ENCODE peak calls at places on chromosomes 11 and 22, in four cellular contexts. One of them, this sample, is unnamed.

GRCh38 chr11:134498326-134499139 is 86.5 kb upstream of the B3GAT1 start:
- DNase-seq in heart right ventricle: no peak
- DNase-seq in NCI-H146: no peak
- DNase-seq in activated CD8-positive, alpha-beta memory T cell treated with anti-CD3 and anti-CD28 coated beads for 1 hour: no peak
- DNase-seq in this sample: no peak

GRCh38 chr11:35398881-35399280 is 20.5 kb downstream of the SLC1A2 start:
- DNase-seq in heart right ventricle: no peak
- DNase-seq in NCI-H146: no peak
- DNase-seq in activated CD8-positive, alpha-beta memory T cell treated with anti-CD3 and anti-CD28 coated beads for 1 hour: no peak
- DNase-seq in this sample: no peak

GRCh38 chr22:47309476-47309875 is 547.0 kb downstream of the TBC1D22A start:
- DNase-seq in heart right ventricle: no peak
- DNase-seq in NCI-H146: no peak
- DNase-seq in activated CD8-positive, alpha-beta memory T cell treated with anti-CD3 and anti-CD28 coated beads for 1 hour: no peak
- DNase-seq in this sample: no peak

GRCh38 chr11:93567406-93567819 is 24.2 kb upstream of the SMCO4 start:
- DNase-seq in heart right ventricle: peak; percentile 83
- DNase-seq in NCI-H146: no peak
- DNase-seq in activated CD8-positive, alpha-beta memory T cell treated with anti-CD3 and anti-CD28 coated beads for 1 hour: no peak
- DNase-seq in this sample: no peak

GRCh38 chr11:33321483-33321882 is 64.3 kb downstream of the HIPK3 start:
- DNase-seq in heart right ventricle: no peak
- DNase-seq in NCI-H146: no peak
- DNase-seq in activated CD8-positive, alpha-beta memory T cell treated with anti-CD3 and anti-CD28 coated beads for 1 hour: no peak
- DNase-seq in this sample: no peak

GRCh38 chr11:73478737-73479347 is 102.6 kb downstream of the RELT start:
- DNase-seq in heart right ventricle: no peak
- DNase-seq in NCI-H146: peak; percentile 27
- DNase-seq in activated CD8-positive, alpha-beta memory T cell treated with anti-CD3 and anti-CD28 coated beads for 1 hour: no peak
- DNase-seq in this sample: no peak

GRCh38 chr22:44505796-44506354 is 7.8 kb upstream of the RTL6 start:
- DNase-seq in heart right ventricle: no peak
- DNase-seq in NCI-H146: no peak
- DNase-seq in activated CD8-positive, alpha-beta memory T cell treated with anti-CD3 and anti-CD28 coated beads for 1 hour: no peak
- DNase-seq in this sample: no peak

GRCh38 chr11:44634401-44635281 is 69.2 kb downstream of the CD82 start:
- DNase-seq in heart right ventricle: peak; percentile 83
- DNase-seq in NCI-H146: peak; percentile 78
- DNase-seq in activated CD8-positive, alpha-beta memory T cell treated with anti-CD3 and anti-CD28 coated beads for 1 hour: no peak
- DNase-seq in this sample: no peak

GRCh38 chr22:23833017-23833795 is 5.6 kb downstream of the DERL3 start:
- DNase-seq in heart right ventricle: no peak
- DNase-seq in NCI-H146: no peak
- DNase-seq in activated CD8-positive, alpha-beta memory T cell treated with anti-CD3 and anti-CD28 coated beads for 1 hour: no peak
- DNase-seq in this sample: no peak

GRCh38 chr11:76176463-76176862 is 29.8 kb downstream of the WNT11 start:
- DNase-seq in heart right ventricle: no peak
- DNase-seq in NCI-H146: no peak
- DNase-seq in activated CD8-positive, alpha-beta memory T cell treated with anti-CD3 and anti-CD28 coated beads for 1 hour: no peak
- DNase-seq in this sample: no peak

GRCh38 chr11:117942255-117942654 is 13.1 kb upstream of the TMPRSS13 start:
- DNase-seq in heart right ventricle: no peak
- DNase-seq in NCI-H146: no peak
- DNase-seq in activated CD8-positive, alpha-beta memory T cell treated with anti-CD3 and anti-CD28 coated beads for 1 hour: no peak
- DNase-seq in this sample: no peak

GRCh38 chr11:134541355-134541754 is 129.3 kb upstream of the B3GAT1 start:
- DNase-seq in heart right ventricle: no peak
- DNase-seq in NCI-H146: no peak
- DNase-seq in activated CD8-positive, alpha-beta memory T cell treated with anti-CD3 and anti-CD28 coated beads for 1 hour: no peak
- DNase-seq in this sample: no peak

GRCh38 chr22:39985383-39986045 is 9.2 kb upstream of the FAM83F start:
- DNase-seq in heart right ventricle: no peak
- DNase-seq in NCI-H146: no peak
- DNase-seq in activated CD8-positive, alpha-beta memory T cell treated with anti-CD3 and anti-CD28 coated beads for 1 hour: no peak
- DNase-seq in this sample: no peak

GRCh38 chr11:72975778-72976520 is 161.7 kb downstream of the ATG16L2 start:
- DNase-seq in heart right ventricle: no peak
- DNase-seq in NCI-H146: no peak
- DNase-seq in activated CD8-positive, alpha-beta memory T cell treated with anti-CD3 and anti-CD28 coated beads for 1 hour: no peak
- DNase-seq in this sample: peak; percentile 80

GRCh38 chr11:17828311-17828751 is 93.8 kb downstream of the KCNC1 start:
- DNase-seq in heart right ventricle: peak; percentile 44
- DNase-seq in NCI-H146: no peak
- DNase-seq in activated CD8-positive, alpha-beta memory T cell treated with anti-CD3 and anti-CD28 coated beads for 1 hour: no peak
- DNase-seq in this sample: no peak

GRCh38 chr11:7611411-7611810 is 61.9 kb downstream of the CYB5R2 start:
- DNase-seq in heart right ventricle: no peak
- DNase-seq in NCI-H146: no peak
- DNase-seq in activated CD8-positive, alpha-beta memory T cell treated with anti-CD3 and anti-CD28 coated beads for 1 hour: no peak
- DNase-seq in this sample: no peak

GRCh38 chr11:70733327-70734325 is 335.3 kb downstream of the CTTN start:
- DNase-seq in heart right ventricle: no peak
- DNase-seq in NCI-H146: peak; percentile 23
- DNase-seq in activated CD8-positive, alpha-beta memory T cell treated with anti-CD3 and anti-CD28 coated beads for 1 hour: no peak
- DNase-seq in this sample: no peak

This sample was measured in SIG-M5.